ENCODE peak calls at places on chromosome 11, in five cellular contexts. K, E, N, L and B are unnamed samples.

GRCh38 chr11:113023228-113023627 is 62.0 kb downstream of the NCAM1 start:
- DNase-seq in N (no peak), K (no peak), L (no peak), E (no peak), B (no peak)

GRCh38 chr11:115128226-115128625 is 376.0 kb downstream of the CADM1 start:
- DNase-seq in L (no peak), E (no peak), K (no peak), N (no peak), B (no peak)

GRCh38 chr11:2993000-2993330 is 836 bp upstream of the NAP1L4 start:
- DNase-seq in N (no peak), L (no peak), K (peak; percentile 72), E (no peak), B (no peak)

GRCh38 chr11:65026810-65027209 is 429 bp upstream of the SNX15 start:
- DNase-seq in E (no peak), K (no peak), N (no peak), L (no peak), B (no peak)

GRCh38 chr11:16809901-16810668 is 71.6 kb downstream of the C11orf58 start:
- DNase-seq in N (no peak), L (peak; percentile 79), E (no peak), K (no peak), B (no peak)

GRCh38 chr11:86738615-86739014 is 61.7 kb upstream of the PRSS23 start:
- DNase-seq in L (no peak), N (no peak), K (no peak), E (no peak), B (no peak)

GRCh38 chr11:38089728-38090127 is 1491.7 kb upstream of the RAG2 start:
- DNase-seq in E (no peak), N (no peak), K (no peak), L (no peak), B (no peak)

GRCh38 chr11:108670381-108670930 is 5.6 kb downstream of the DDX10 start:
- DNase-seq in L (no peak), K (no peak), N (no peak), E (no peak), B (no peak)

GRCh38 chr11:73001615-73002014 is 140.5 kb downstream of the FCHSD2 start:
- DNase-seq in K (peak; percentile 75), L (no peak), N (no peak), E (no peak), B (no peak)

GRCh38 chr11:68031136-68031459 is 617 bp downstream of the NDUFS8 start:
- DNase-seq in K (peak; percentile 67), L (no peak), N (no peak), E (peak; percentile 65), B (no peak)

GRCh38 chr11:126647735-126648134 is 292.2 kb downstream of the ST3GAL4 start:
- DNase-seq in K (no peak), N (no peak), E (no peak), L (no peak), B (no peak)

GRCh38 chr11:66728760-66729385 is at the start of gene SPTBN2:
- DNase-seq in L (no peak), E (no peak), N (no peak), K (peak; percentile 59), B (no peak)

GRCh38 chr11:45647786-45648185 is 17.6 kb downstream of the CHST1 start:
- DNase-seq in K (no peak), N (peak; percentile 57), E (no peak), L (no peak), B (no peak)

GRCh38 chr11:19506803-19507466 is 205.7 kb upstream of the NAV2 start:
- DNase-seq in N (no peak), K (no peak), E (no peak), L (no peak), B (no peak)

GRCh38 chr11:80432051-80432450 is 991.2 kb upstream of the TENM4 start:
- DNase-seq in N (no peak), K (no peak), L (no peak), E (no peak), B (no peak)

GRCh38 chr11:62223095-62223494 is 14.6 kb downstream of the SCGB2A1 start:
- DNase-seq in K (no peak), N (no peak), L (no peak), E (no peak), B (no peak)

GRCh38 chr11:129275825-129276224 is 83.7 kb upstream of the ARHGAP32 start:
- DNase-seq in N (no peak), E (no peak), L (no peak), K (no peak), B (no peak)

GRCh38 chr11:32400196-32400595 is 35.1 kb downstream of the WT1 start:
- DNase-seq in K (no peak), N (no peak), E (no peak), L (no peak), B (no peak)

GRCh38 chr11:57792870-57793269 is 31.3 kb downstream of the CTNND1 start:
- DNase-seq in L (no peak), K (no peak), N (no peak), E (no peak), B (no peak)

GRCh38 chr11:45275823-45276222 is 10.3 kb downstream of the SYT13 start:
- DNase-seq in E (no peak), L (no peak), K (no peak), N (no peak), B (no peak)

GRCh38 chr11:69801513-69802335 is 17.5 kb downstream of the FGF3 start:
- DNase-seq in N (peak; percentile 47), E (no peak), K (peak; percentile 81), L (no peak), B (peak; percentile 68)

DNA sequence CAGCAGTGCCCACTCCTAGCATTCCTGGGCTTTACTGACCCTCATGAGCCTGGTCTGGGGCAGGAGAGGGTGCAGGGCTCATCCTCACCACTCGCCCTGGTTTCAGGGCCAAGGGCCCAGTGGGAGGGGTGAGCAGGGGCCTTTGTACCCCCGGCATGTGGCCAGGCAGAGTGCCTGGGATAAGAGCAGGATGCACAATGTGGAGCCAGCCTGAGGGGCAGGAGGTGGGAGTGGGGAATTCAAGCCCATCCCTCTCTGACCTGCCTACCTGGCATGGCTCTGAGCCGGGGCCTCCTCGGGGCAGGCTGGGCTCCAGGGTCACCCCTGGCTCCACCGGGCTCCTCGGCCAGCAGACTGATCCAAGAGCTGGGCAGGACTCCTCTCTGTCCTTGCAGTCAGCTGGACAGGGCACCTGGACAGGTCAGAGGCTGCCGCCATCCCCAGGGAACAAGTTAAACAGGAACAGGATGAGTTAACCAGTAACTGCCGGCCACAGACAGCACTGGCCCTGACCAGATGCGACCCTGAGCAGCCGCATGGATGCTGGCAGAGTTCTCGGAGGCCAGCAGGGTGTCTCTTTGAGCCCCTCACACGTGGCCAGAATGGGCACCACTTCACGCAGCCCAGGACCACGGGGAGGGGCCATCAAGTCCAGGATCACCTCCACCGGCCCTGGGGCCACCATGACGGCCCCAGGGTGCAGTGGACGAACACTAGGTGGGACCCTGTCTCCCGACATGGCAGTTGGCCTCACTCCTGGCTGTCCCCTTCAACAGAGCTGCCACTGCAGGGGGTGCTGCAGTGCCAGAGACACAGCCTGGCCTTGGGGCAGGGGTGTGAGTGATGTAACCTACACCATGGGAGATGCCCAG is 5.0 kb downstream of the SIGIRR start:
- DNase-seq in N (no peak), K (no peak), E (peak; percentile 49), L (no peak), B (peak; percentile 58)
- H3K4me1 ChIP-seq in N (no peaks in the 10 kb centered on the region), K (peaks cover 7% of the 10 kb centered on the region), E (peaks cover 29% of the 10 kb centered on the region), L (peaks cover 19% of the 10 kb centered on the region), B (peaks cover 37% of the 10 kb centered on the region)

DNA sequence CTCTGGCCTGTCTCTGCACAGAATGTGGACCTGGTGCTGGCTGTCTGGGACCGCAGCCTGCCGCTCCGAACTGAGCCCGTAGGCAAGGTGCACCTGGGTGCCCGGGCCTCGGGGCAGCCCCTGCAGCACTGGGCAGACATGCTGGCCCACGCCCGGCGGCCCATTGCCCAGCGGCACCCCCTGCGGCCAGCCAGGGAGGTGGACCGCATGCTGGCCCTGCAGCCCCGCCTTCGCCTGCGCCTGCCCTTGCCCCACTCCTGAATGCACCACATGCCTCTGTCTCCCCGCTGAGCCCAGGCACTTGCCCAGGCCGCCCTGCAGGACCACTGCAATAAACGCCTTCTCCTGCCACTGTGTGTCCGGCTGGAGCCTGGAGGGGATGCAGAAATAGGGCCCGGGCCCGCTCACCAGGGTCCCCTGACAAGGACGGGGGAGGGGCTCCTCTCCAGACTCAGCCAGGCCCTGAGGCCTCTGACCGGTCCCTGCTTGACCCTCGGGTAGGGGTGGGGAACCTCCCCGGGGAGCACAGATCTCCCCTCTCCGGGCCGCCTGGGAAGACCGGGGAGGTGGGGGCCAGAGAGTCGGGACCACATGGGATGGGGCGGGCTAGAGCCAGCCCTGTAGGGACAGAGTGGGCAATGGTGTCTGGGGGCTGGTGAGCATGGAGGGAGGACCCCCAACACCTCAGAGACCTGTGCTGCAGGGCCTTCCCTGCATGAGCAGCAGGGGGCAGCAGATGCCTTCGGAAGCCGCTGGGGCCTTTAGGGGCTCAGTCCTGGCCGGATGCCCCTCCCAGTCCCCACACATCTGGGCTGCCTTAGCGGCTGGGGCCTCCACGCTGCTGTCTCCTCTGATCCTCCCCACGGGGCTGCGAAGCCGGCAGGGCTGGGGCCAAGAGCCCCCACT is 1.4 kb upstream of the TNNI2 start:
- DNase-seq in N (peak; percentile 67), E (peak; percentile 74), K (peak; percentile 95), L (peak; percentile 71), B (peak; percentile 72)
- H3K4me1 ChIP-seq in N (no peaks in the 10 kb centered on the region), E (peaks cover 32% of the 10 kb centered on the region), K (peaks cover 26% of the 10 kb centered on the region), L (peaks cover 25% of the 10 kb centered on the region), B (peaks cover 46% of the 10 kb centered on the region)

GRCh38 chr11:121894581-121894980 is 221.4 kb downstream of the BLID start:
- DNase-seq in N (no peak), E (no peak), L (no peak), K (no peak), B (no peak)
- H3K4me1 ChIP-seq in N (no peaks in the 10 kb centered on the region), E (peaks cover 4% of the 10 kb centered on the region), L (peaks cover 8% of the 10 kb centered on the region), K (no peaks in the 10 kb centered on the region), B (no peaks in the 10 kb centered on the region)

GRCh38 chr11:9704620-9705019 is 40.7 kb downstream of the SWAP70 start:
- DNase-seq in E (no peak), N (no peak), K (no peak), L (no peak), B (no peak)
- H3K4me1 ChIP-seq in E (peaks cover 38% of the 10 kb centered on the region), N (no peaks in the 10 kb centered on the region), K (peaks cover 53% of the 10 kb centered on the region), L (peaks cover 55% of the 10 kb centered on the region), B (no peaks in the 10 kb centered on the region)

GRCh38 chr11:134742956-134743808 is 331.1 kb upstream of the B3GAT1 start:
- DNase-seq in L (no peak), E (no peak), K (no peak), N (no peak), B (no peak)
- H3K4me1 ChIP-seq in L (no peaks in the 10 kb centered on the region), E (peaks cover 15% of the 10 kb centered on the region), K (peaks cover 4% of the 10 kb centered on the region), N (no peaks in the 10 kb centered on the region), B (peaks cover 3% of the 10 kb centered on the region)

GRCh38 chr11:111934301-111934700 is 2.8 kb upstream of the DIXDC1 start:
- DNase-seq in N (no peak), E (no peak), K (no peak), L (no peak), B (no peak)
- H3K4me1 ChIP-seq in N (peaks cover 36% of the 10 kb centered on the region), E (peaks cover 36% of the 10 kb centered on the region), K (peaks cover 35% of the 10 kb centered on the region), L (peaks cover 37% of the 10 kb centered on the region), B (peaks cover 13% of the 10 kb centered on the region)

GRCh38 chr11:95108671-95109551 is 19.3 kb downstream of the ENDOD1 start:
- DNase-seq in L (peak; percentile 37), K (no peak), E (no peak), N (no peak), B (no peak)

GRCh38 chr11:95115597-95115996 is 26.0 kb downstream of the ENDOD1 start:
- DNase-seq in K (no peak), E (no peak), N (no peak), L (no peak), B (no peak)

GRCh38 chr11:95108159-95108611 is 18.5 kb downstream of the ENDOD1 start:
- DNase-seq in E (no peak), L (peak; percentile 66), N (no peak), K (no peak), B (no peak)

GRCh38 chr11:95111923-95112540 is 22.4 kb downstream of the ENDOD1 start:
- DNase-seq in N (no peak), K (no peak), E (no peak), L (no peak), B (no peak)
- H3K4me1 ChIP-seq in N (no peaks in the 10 kb centered on the region), K (peaks cover 7% of the 10 kb centered on the region), E (peaks cover 24% of the 10 kb centered on the region), L (peaks cover 29% of the 10 kb centered on the region), B (peaks cover 4% of the 10 kb centered on the region)